ENCODE peak calls at places on chromosomes 3 and 15, in nine cellular contexts. T is effector memory CD4-positive, alpha-beta T cell; J is choroid plexus epithelial cell; U is dorsolateral prefrontal cortex; Y is adipocyte; B is tibial artery; I is SJSA1; P is Panc1; A is fibroblast of lung. O is an unnamed sample.

GRCh38 chr3:102004561-102004960 is 155.2 kb downstream of the NFKBIZ start:
- DNase-seq in B (no peak), U (no peak), Y (no peak), T (no peak), I (no peak), P (no peak), A (no peak), J (no peak), O (no peak)

GRCh38 chr3:143121240-143122088 is 1.9 kb downstream of the CHST2 start:
- DNase-seq in B (no peak), U (peak), P (no peak), Y (peak), T (no peak), I (no peak), A (peak), J (peak), O (peak)

GRCh38 chr3:37453393-37454391 is 279.3 kb upstream of the LRRFIP2 start:
- DNase-seq in I (no peak), U (peak), A (no peak), B (peak), P (no peak), Y (no peak), J (peak), T (no peak), O (peak)

GRCh38 chr3:88713233-88713691 is 394.2 kb upstream of the EPHA3 start:
- DNase-seq in B (no peak), U (no peak), P (no peak), T (no peak), I (no peak), A (peak), Y (peak), J (peak), O (peak)

GRCh38 chr3:104750581-104750980 is 616.1 kb upstream of the ALCAM start:
- DNase-seq in I (no peak), B (no peak), J (peak), Y (no peak), U (no peak), T (no peak), A (no peak), P (no peak), O (no peak)

GRCh38 chr3:56775356-56775914 is 26.3 kb downstream of the ARHGEF3 start:
- DNase-seq in Y (no peak), I (no peak), U (no peak), J (no peak), B (no peak), T (no peak), A (no peak), P (no peak), O (no peak)

GRCh38 chr15:50181983-50182232 is at the start of gene SLC27A2:
- DNase-seq in P (no peak), B (no peak), J (peak), Y (no peak), U (no peak), T (peak), A (no peak), I (no peak), O (peak)

GRCh38 chr3:43960448-43960840 is 269.7 kb downstream of the ABHD5 start:
- DNase-seq in I (no peak), Y (peak), A (peak), J (peak), U (no peak), T (no peak), B (no peak), P (no peak), O (peak)

GRCh38 chr15:90219421-90220141 is 14.2 kb downstream of the CIB1 start:
- DNase-seq in P (no peak), I (peak), J (no peak), U (no peak), Y (peak), T (peak), A (no peak), B (no peak), O (no peak)

GRCh38 chr15:67331676-67332075 is 77.1 kb downstream of the IQCH start:
- DNase-seq in Y (peak), T (no peak), B (no peak), J (peak), P (no peak), I (no peak), A (no peak), U (no peak), O (no peak)

GRCh38 chr3:150757768-150758167 is 5.2 kb downstream of the SIAH2 start:
- DNase-seq in A (no peak), P (no peak), B (no peak), I (no peak), T (no peak), J (no peak), Y (no peak), U (no peak), O (no peak)

GRCh38 chr3:47634996-47635395 is 56.3 kb upstream of the CSPG5 start:
- DNase-seq in T (no peak), J (no peak), B (no peak), I (no peak), U (no peak), P (no peak), Y (no peak), A (no peak), O (no peak)

GRCh38 chr15:44163370-44163769 is 31.7 kb downstream of the FRMD5 start:
- DNase-seq in T (no peak), J (no peak), U (no peak), Y (no peak), P (no peak), A (peak), B (no peak), I (no peak), O (no peak)

GRCh38 chr15:69016021-69016595 is 1.6 kb downstream of the NOX5 start:
- DNase-seq in I (no peak), Y (no peak), J (no peak), A (no peak), T (no peak), B (no peak), U (no peak), P (no peak), O (no peak)

GRCh38 chr3:70856414-70857162 is 544.1 kb upstream of the MDFIC2 start:
- DNase-seq in J (peak), B (no peak), Y (peak), P (no peak), A (peak), I (no peak), T (no peak), U (no peak), O (peak)

GRCh38 chr3:102660653-102661052 is 225.8 kb downstream of the ZPLD1 start:
- DNase-seq in U (no peak), A (no peak), P (no peak), Y (no peak), I (no peak), B (no peak), J (no peak), T (no peak), O (no peak)

GRCh38 chr3:94568041-94568440 is 505.2 kb downstream of the NSUN3 start:
- DNase-seq in B (no peak), T (no peak), P (no peak), A (no peak), J (no peak), Y (no peak), U (no peak), I (no peak), O (no peak)

GRCh38 chr15:81297147-81297572 is 26.8 kb downstream of the STARD5 start:
- DNase-seq in Y (peak), A (peak), B (no peak), P (no peak), I (no peak), J (peak), U (no peak), T (no peak), O (peak)

GRCh38 chr3:73024836-73025235 is 28.2 kb downstream of the PPP4R2 start:
- DNase-seq in J (no peak), U (no peak), T (no peak), I (no peak), P (no peak), Y (no peak), B (no peak), A (no peak), O (no peak)

GRCh38 chr3:60010778-60011177 is 961.0 kb upstream of the CFAP20DC start:
- DNase-seq in U (no peak), A (no peak), B (no peak), I (no peak), J (no peak), Y (no peak), T (peak), P (no peak), O (no peak)

GRCh38 chr3:47622648-47623047 is 44.0 kb upstream of the CSPG5 start:
- DNase-seq in I (no peak), Y (no peak), P (no peak), B (no peak), A (no peak), U (no peak), J (no peak), T (no peak), O (no peak)

GRCh38 chr15:73679964-73680363 is 4.2 kb upstream of the CD276 start:
- DNase-seq in U (no peak), P (no peak), I (no peak), A (no peak), Y (no peak), T (no peak), J (no peak), B (no peak), O (no peak)

GRCh38 chr3:106447902-106448301 is 579.1 kb upstream of the CBLB start:
- DNase-seq in T (no peak), A (no peak), P (no peak), J (no peak), I (no peak), U (no peak), Y (no peak), B (no peak), O (no peak)

GRCh38 chr3:158200973-158201372 is 91.1 kb downstream of the RSRC1 start:
- DNase-seq in P (no peak), I (no peak), J (no peak), B (no peak), Y (no peak), A (no peak), T (no peak), U (no peak), O (no peak)

GRCh38 chr3:196141866-196142673 is 60.2 kb upstream of the TFRC start:
- DNase-seq in Y (no peak), T (no peak), B (no peak), J (no peak), I (no peak), U (no peak), A (no peak), P (no peak), O (no peak)
- H3K4me3 ChIP-seq in Y (no peak), T (no peak), B (no peak), J (no peak), I (no peak), U (no peak), A (no peak), P (no peak), O (no peak)

DNA sequence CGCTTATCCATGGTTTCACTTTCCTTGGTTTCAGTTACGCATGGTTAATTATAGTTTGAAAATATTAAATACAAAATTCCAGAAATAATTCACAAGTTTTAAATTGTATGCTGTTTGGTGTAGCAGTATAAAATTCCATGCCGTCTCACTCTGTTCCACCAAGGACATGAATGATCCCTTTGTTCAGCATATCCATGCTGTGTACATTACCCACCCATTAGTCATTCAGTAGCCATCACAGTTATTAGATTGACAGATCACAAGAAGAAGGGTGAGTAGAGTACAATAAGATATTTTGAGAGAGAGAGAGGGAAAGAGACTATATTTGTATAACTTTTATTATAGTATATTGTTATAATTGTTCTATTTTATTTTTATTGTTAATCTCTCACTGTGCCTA is 535.5 kb downstream of the SQOR start:
- DNase-seq in I (no peak), T (no peak), U (no peak), J (no peak), P (no peak), B (no peak), Y (no peak), A (no peak), O (no peak)
- H3K4me3 ChIP-seq in I (no peak), T (no peak), U (no peak), J (no peak), P (no peak), B (no peak), Y (no peak), A (no peak), O (no peak)

GRCh38 chr3:125051715-125052581 is 3.8 kb downstream of the HEG1 start:
- DNase-seq in U (no peak), T (peak), Y (peak), P (no peak), B (peak), J (peak), I (peak), A (peak), O (peak)
- H3K4me3 ChIP-seq in U (peak), T (peak), Y (peak), P (peak), B (peak), J (peak), I (peak), A (peak), O (peak)

GRCh38 chr3:18224406-18224805 is 200.7 kb downstream of the SATB1 start:
- DNase-seq in U (no peak), P (no peak), B (no peak), T (no peak), Y (no peak), I (no peak), J (no peak), A (no peak), O (no peak)
- H3K4me3 ChIP-seq in U (no peak), P (no peak), B (no peak), T (no peak), Y (no peak), I (no peak), J (no peak), A (no peak), O (no peak)

DNA sequence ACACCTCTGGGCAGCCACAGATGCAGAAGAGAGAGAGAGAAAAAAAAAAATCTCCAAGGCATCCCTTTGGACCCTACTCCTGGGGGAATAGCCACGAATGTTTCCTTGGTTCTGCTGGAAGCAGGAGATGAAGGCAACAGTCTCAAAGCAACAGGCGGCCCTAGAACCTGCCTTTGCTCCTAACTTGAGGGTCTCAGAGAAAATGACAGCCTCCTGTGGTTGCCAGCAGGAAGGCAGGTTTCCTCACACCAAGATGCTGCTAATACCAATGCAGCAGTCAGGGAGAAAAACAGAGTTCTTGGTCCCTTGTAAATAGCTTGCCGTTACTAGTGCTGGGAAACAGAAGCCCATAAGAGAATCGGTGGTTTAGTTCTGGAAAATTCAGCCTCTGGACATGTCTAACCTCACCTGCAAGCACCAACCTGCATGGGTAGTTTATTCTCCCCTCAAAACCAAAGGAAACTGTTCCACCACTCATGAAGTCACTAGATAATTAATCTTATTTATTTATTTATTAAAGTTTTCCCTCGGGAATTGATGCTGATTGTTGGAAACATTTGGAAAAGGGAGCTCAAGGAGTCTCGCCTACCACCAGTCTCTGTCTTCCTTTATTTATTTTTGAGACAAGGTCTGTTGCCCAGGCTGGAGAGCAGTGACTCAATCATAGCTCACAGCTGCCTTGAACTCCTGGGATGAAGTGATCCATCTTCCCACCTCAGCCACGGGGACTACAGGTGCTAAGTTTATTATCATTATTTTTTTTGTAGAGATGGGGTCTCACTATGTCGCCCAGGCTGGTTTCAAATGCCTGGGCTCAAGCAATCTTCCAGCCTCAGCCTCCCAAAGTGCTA is 872 bp upstream of the FRMD4B start:
- DNase-seq in J (no peak), U (no peak), B (no peak), I (no peak), T (no peak), A (no peak), P (no peak), Y (no peak), O (no peak)
- H3K4me3 ChIP-seq in J (no peak), U (peak), B (peak), I (no peak), T (no peak), A (peak), P (peak), Y (peak), O (no peak)

DNA sequence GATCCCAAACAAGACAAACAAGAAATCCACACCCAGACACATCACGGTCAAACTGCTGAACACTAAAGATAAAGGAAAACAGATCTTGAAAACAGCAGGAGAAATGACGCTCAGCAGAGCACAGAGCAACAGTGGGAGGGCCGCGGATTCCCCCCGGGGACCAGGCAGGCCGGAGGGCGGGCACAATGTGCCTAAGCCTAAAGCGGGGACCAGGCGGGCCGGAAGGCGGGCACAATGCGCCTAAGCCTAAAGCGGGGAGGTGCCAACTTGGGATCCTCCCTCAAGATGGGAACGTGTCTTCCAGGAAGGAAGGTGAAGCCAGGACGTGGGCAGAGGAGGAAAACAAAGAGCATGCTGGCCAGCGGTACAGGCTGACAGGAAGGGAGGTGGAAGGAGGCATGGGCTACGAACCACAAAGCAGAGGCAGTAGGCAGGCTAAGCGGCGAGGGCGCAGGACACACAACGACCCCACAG is 31.1 kb downstream of the CYFIP1 start:
- DNase-seq in U (no peak), J (peak), B (peak), T (no peak), I (no peak), A (peak), P (no peak), Y (peak), O (peak)
- H3K4me3 ChIP-seq in U (no peak), J (peak), B (peak), T (no peak), I (no peak), A (no peak), P (no peak), Y (peak), O (peak)

GRCh38 chr3:49910409-49911123 is 6.9 kb upstream of the MST1R start:
- DNase-seq in B (no peak), U (no peak), P (no peak), Y (no peak), A (no peak), J (no peak), I (no peak), T (no peak), O (no peak)
- H3K4me3 ChIP-seq in B (no peak), U (no peak), P (no peak), Y (no peak), A (no peak), J (no peak), I (no peak), T (no peak), O (no peak)

GRCh38 chr3:172203522-172204258 is 164.3 kb downstream of the FNDC3B start:
- DNase-seq in A (peak), Y (no peak), B (no peak), I (no peak), P (no peak), T (no peak), U (peak), J (peak), O (no peak)
- H3K4me3 ChIP-seq in A (no peak), Y (peak), B (no peak), I (no peak), P (peak), T (no peak), U (no peak), J (no peak), O (no peak)

DNA sequence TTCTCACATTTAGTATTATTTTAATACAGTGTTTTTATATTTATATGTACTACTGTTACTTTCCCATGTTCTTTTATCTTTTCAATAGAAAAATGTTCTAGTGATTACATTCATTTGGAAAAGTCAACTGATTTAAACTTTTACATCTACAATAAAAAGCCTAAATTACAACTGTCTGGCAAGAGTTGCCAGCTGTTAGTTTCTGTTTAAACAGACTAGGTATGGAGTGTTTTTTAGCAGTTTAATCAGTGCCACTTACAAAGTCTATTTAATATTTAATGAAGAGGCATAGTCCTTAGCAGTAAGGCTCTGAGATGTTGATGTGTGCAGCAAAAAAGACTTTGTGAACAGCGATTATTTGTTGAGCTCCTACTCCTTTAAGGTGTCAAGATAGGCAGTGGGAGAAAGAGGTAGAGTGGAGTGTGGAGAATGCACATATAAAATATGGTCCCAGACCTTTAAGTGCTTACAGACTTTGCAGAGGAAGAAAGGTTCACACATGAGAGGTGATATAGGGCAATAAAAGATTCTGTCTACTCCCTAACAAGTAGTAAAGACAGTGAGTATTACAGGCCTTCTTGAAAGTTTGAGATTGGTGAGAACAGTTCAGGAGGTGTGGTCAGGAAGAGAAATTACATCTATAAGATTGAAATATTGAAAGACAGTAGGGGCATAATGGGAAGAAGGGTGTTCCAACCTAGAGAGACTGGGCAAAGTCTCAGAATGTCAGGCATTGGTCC is 320.5 kb downstream of the DOCK3 start:
- DNase-seq in B (no peak), J (no peak), Y (no peak), A (no peak), T (no peak), P (no peak), U (no peak), I (no peak), O (no peak)
- H3K4me3 ChIP-seq in B (no peak), J (no peak), Y (no peak), A (no peak), T (no peak), P (no peak), U (no peak), I (no peak), O (no peak)

O was measured in fibroblast of pulmonary artery.